ENCODE peak calls at places on chromosomes 4 and X, in four cellular contexts. One of them, this sample, is unnamed.

GRCh38 chr4:79049840-79050520 is 110.7 kb upstream of the PAQR3 start:
- DNase-seq in ACHN: no peak
- DNase-seq in cardiac muscle cell: no peak
- DNase-seq in WTC11: no peak
- DNase-seq in this sample: no peak

GRCh38 chr4:102789317-102789717 is 28.5 kb upstream of the MANBA start:
- DNase-seq in ACHN: no peak
- DNase-seq in cardiac muscle cell: peak; percentile 84
- DNase-seq in WTC11: no peak
- DNase-seq in this sample: peak; percentile 25

GRCh38 chr4:3179126-3179706 is 69.7 kb upstream of the MSANTD1 start:
- DNase-seq in ACHN: no peak
- DNase-seq in cardiac muscle cell: no peak
- DNase-seq in WTC11: no peak
- DNase-seq in this sample: no peak

GRCh38 chr4:125091031-125091540 is 223.7 kb upstream of the FAT4 start:
- DNase-seq in ACHN: no peak
- DNase-seq in cardiac muscle cell: no peak
- DNase-seq in WTC11: no peak
- DNase-seq in this sample: no peak

GRCh38 chr4:64539234-64539849 is 130.1 kb upstream of the TECRL start:
- DNase-seq in ACHN: peak; percentile 47
- DNase-seq in cardiac muscle cell: peak; percentile 75
- DNase-seq in WTC11: peak; percentile 45
- DNase-seq in this sample: peak; percentile 48

GRCh38 chr4:127224556-127224955 is 408.2 kb upstream of the INTU start:
- DNase-seq in ACHN: no peak
- DNase-seq in cardiac muscle cell: no peak
- DNase-seq in WTC11: no peak
- DNase-seq in this sample: no peak

GRCh38 chrX:115957862-115958490 is 212.6 kb upstream of the AGTR2 start:
- DNase-seq in ACHN: no peak
- DNase-seq in cardiac muscle cell: no peak
- DNase-seq in WTC11: peak; percentile 36
- DNase-seq in this sample: peak; percentile 26

GRCh38 chr4:828641-829271 is 2.8 kb upstream of the CPLX1 start:
- DNase-seq in ACHN: peak; percentile 23
- DNase-seq in cardiac muscle cell: peak; percentile 30
- DNase-seq in WTC11: peak; percentile 58
- DNase-seq in this sample: no peak

GRCh38 chrX:52346462-52347165 is 22.2 kb upstream of the XAGE2 start:
- DNase-seq in ACHN: no peak
- DNase-seq in cardiac muscle cell: no peak
- DNase-seq in WTC11: no peak
- DNase-seq in this sample: no peak

GRCh38 chr4:48375651-48376291 is 34.4 kb downstream of the SLAIN2 start:
- DNase-seq in ACHN: no peak
- DNase-seq in cardiac muscle cell: peak; percentile 80
- DNase-seq in WTC11: no peak
- DNase-seq in this sample: no peak

GRCh38 chrX:23634181-23634580 is 33.1 kb upstream of the PRDX4 start:
- DNase-seq in ACHN: peak; percentile 3
- DNase-seq in cardiac muscle cell: no peak
- DNase-seq in WTC11: no peak
- DNase-seq in this sample: no peak

GRCh38 chr4:142558851-142559250 is 287.2 kb downstream of the INPP4B start:
- DNase-seq in ACHN: no peak
- DNase-seq in cardiac muscle cell: peak; percentile 40
- DNase-seq in WTC11: no peak
- DNase-seq in this sample: no peak

GRCh38 chr4:184123009-184123408 is 94.7 kb downstream of the ENPP6 start:
- DNase-seq in ACHN: no peak
- DNase-seq in cardiac muscle cell: no peak
- DNase-seq in WTC11: no peak
- DNase-seq in this sample: no peak

GRCh38 chrX:149272690-149273463 is 232.2 kb downstream of the IDS start:
- DNase-seq in ACHN: no peak
- DNase-seq in cardiac muscle cell: no peak
- DNase-seq in WTC11: no peak
- DNase-seq in this sample: no peak

GRCh38 chrX:17032351-17032750 is 85.9 kb downstream of the REPS2 start:
- DNase-seq in ACHN: peak; percentile 72
- DNase-seq in cardiac muscle cell: peak; percentile 85
- DNase-seq in WTC11: no peak
- DNase-seq in this sample: no peak

GRCh38 chr4:62940229-62940628 is 1469.0 kb downstream of the TECRL start:
- DNase-seq in ACHN: no peak
- DNase-seq in cardiac muscle cell: no peak
- DNase-seq in WTC11: no peak
- DNase-seq in this sample: no peak

GRCh38 chr4:120977435-120977997 is 55.0 kb upstream of the PRDM5 start:
- DNase-seq in ACHN: peak; percentile 48
- DNase-seq in cardiac muscle cell: peak; percentile 73
- DNase-seq in WTC11: peak; percentile 14
- DNase-seq in this sample: peak; percentile 30

GRCh38 chrX:1507511-1508463 is 29.2 kb downstream of the P2RY8 start:
- DNase-seq in ACHN: no peak
- DNase-seq in cardiac muscle cell: no peak
- DNase-seq in WTC11: no peak
- DNase-seq in this sample: peak; percentile 2

GRCh38 chr4:95674451-95675095 is 125.8 kb upstream of the UNC5C start:
- DNase-seq in ACHN: no peak
- DNase-seq in cardiac muscle cell: peak; percentile 69
- DNase-seq in WTC11: no peak
- DNase-seq in this sample: no peak

GRCh38 chr4:140296871-140297570 is 76.4 kb upstream of the SCOC start:
- DNase-seq in ACHN: peak; percentile 23
- DNase-seq in cardiac muscle cell: no peak
- DNase-seq in WTC11: no peak
- DNase-seq in this sample: peak; percentile 7

GRCh38 chrX:24242649-24243556 is 71.0 kb downstream of the SUPT20HL2 start:
- DNase-seq in ACHN: no peak
- DNase-seq in cardiac muscle cell: peak; percentile 94
- DNase-seq in WTC11: no peak
- DNase-seq in this sample: peak; percentile 65

GRCh38 chr4:52987401-52988056 is 125.4 kb downstream of the RASL11B start:
- DNase-seq in ACHN: no peak
- DNase-seq in cardiac muscle cell: peak; percentile 55
- DNase-seq in WTC11: no peak
- DNase-seq in this sample: no peak

GRCh38 chr4:4578981-4579380 is 37.1 kb upstream of the STX18 start:
- DNase-seq in ACHN: no peak
- DNase-seq in cardiac muscle cell: no peak
- DNase-seq in WTC11: peak; percentile 31
- DNase-seq in this sample: no peak

GRCh38 chr4:128310266-128310697 is 22.7 kb upstream of the PGRMC2 start:
- DNase-seq in ACHN: peak; percentile 31
- DNase-seq in cardiac muscle cell: peak; percentile 35
- DNase-seq in WTC11: no peak
- DNase-seq in this sample: no peak

GRCh38 chrX:73127700-73128241 is 48.5 kb upstream of the PABPC1L2A start:
- DNase-seq in ACHN: no peak
- DNase-seq in cardiac muscle cell: no peak
- DNase-seq in WTC11: peak; percentile 17
- DNase-seq in this sample: peak; percentile 8

GRCh38 chrX:53330331-53330730 is 48.9 kb upstream of the IQSEC2 start:
- DNase-seq in ACHN: no peak
- DNase-seq in cardiac muscle cell: no peak
- DNase-seq in WTC11: no peak
- DNase-seq in this sample: no peak

GRCh38 chr4:13047591-13047990 is 436.5 kb downstream of the RAB28 start:
- DNase-seq in ACHN: no peak
- DNase-seq in cardiac muscle cell: no peak
- DNase-seq in WTC11: no peak
- DNase-seq in this sample: peak; percentile 3

GRCh38 chr4:101667348-101667747 is 123.2 kb upstream of the BANK1 start:
- DNase-seq in ACHN: no peak
- DNase-seq in cardiac muscle cell: no peak
- DNase-seq in WTC11: no peak
- DNase-seq in this sample: no peak

GRCh38 chr4:164890691-164891090 is 13.7 kb downstream of the APELA start:
- DNase-seq in ACHN: no peak
- DNase-seq in cardiac muscle cell: no peak
- DNase-seq in WTC11: no peak
- DNase-seq in this sample: no peak

GRCh38 chrX:103063918-103064434 is at the start of gene BEX1:
- DNase-seq in ACHN: peak; percentile 6
- DNase-seq in cardiac muscle cell: peak; percentile 87
- DNase-seq in WTC11: peak; percentile 68
- DNase-seq in this sample: peak; percentile 25

GRCh38 chrX:103727115-103727514 is 16.4 kb downstream of the TMEM31 start:
- DNase-seq in ACHN: no peak
- DNase-seq in cardiac muscle cell: no peak
- DNase-seq in WTC11: no peak
- DNase-seq in this sample: no peak

GRCh38 chr4:36439556-36439955 is 158.1 kb downstream of the DTHD1 start:
- DNase-seq in ACHN: no peak
- DNase-seq in cardiac muscle cell: no peak
- DNase-seq in WTC11: no peak
- DNase-seq in this sample: no peak

GRCh38 chr4:56220261-56220660 is 167.0 kb downstream of the AASDH start:
- DNase-seq in ACHN: no peak
- DNase-seq in cardiac muscle cell: no peak
- DNase-seq in WTC11: no peak
- DNase-seq in this sample: no peak

GRCh38 chr4:137597751-137598493 is 65.6 kb upstream of the PCDH18 start:
- DNase-seq in ACHN: no peak
- DNase-seq in cardiac muscle cell: peak; percentile 28
- DNase-seq in WTC11: no peak
- DNase-seq in this sample: no peak

GRCh38 chrX:101659601-101660063 is at the start of gene ARMCX2:
- DNase-seq in ACHN: peak; percentile 31
- DNase-seq in cardiac muscle cell: peak; percentile 72
- DNase-seq in WTC11: peak; percentile 36
- DNase-seq in this sample: no peak

GRCh38 chr4:185883591-185883990 is 71.6 kb upstream of the SORBS2 start:
- DNase-seq in ACHN: no peak
- DNase-seq in cardiac muscle cell: no peak
- DNase-seq in WTC11: no peak
- DNase-seq in this sample: no peak

GRCh38 chrX:153685751-153686676 is 1.7 kb upstream of the SLC6A8 start:
- DNase-seq in ACHN: no peak
- DNase-seq in cardiac muscle cell: no peak
- DNase-seq in WTC11: no peak
- DNase-seq in this sample: no peak

This sample was measured in RPMI8226.